ENCODE peak calls at places on chromosomes 11 and 22, in nine cellular contexts. I is bronchial epithelial cell, A is Panc1, N is tibial artery, E is keratinocyte, T is Caco-2, M is AG10803, C is PC-3, D is OCI-LY7. X is an unnamed sample.

GRCh38 chr22:40410272-40410671 is 39.9 kb downstream of the SGSM3 start:
- DNase-seq in D (no peak), N (no peak), A (no peak), T (no peak), E (peak; percentile 54), C (peak; percentile 65), M (no peak), I (peak; percentile 36), X (no peak)

GRCh38 chr11:46242961-46243795 is 34.3 kb upstream of the CREB3L1 start:
- DNase-seq in I (peak; percentile 87), A (peak; percentile 82), D (peak; percentile 95), C (peak; percentile 91), M (peak; percentile 99), N (peak; percentile 94), T (peak; percentile 95), E (peak; percentile 87), X (peak; percentile 99)

GRCh38 chr11:76918941-76919386 is 58.2 kb downstream of the ACER3 start:
- DNase-seq in N (no peak), E (no peak), M (peak; percentile 72), D (peak; percentile 68), I (peak; percentile 65), A (peak; percentile 61), C (peak; percentile 82), T (no peak), X (peak; percentile 83)

GRCh38 chr11:59510917-59511589 is at the start of gene OR4D9:
- DNase-seq in D (no peak), C (no peak), T (no peak), N (no peak), E (no peak), M (no peak), I (no peak), A (no peak), X (no peak)

GRCh38 chr11:8318536-8318935 is 54.9 kb upstream of the LMO1 start:
- DNase-seq in D (peak; percentile 5), N (no peak), C (no peak), I (no peak), E (no peak), M (no peak), T (no peak), A (no peak), X (no peak)

GRCh38 chr22:27986937-27987336 is 67.9 kb upstream of the PITPNB start:
- DNase-seq in I (no peak), A (no peak), D (no peak), M (no peak), N (peak; percentile 7), C (no peak), T (no peak), E (no peak), X (no peak)

GRCh38 chr11:118340437-118340836 is 2.1 kb downstream of the CD3D start:
- DNase-seq in C (no peak), N (no peak), M (no peak), I (no peak), T (no peak), D (no peak), E (no peak), A (no peak), X (no peak)

GRCh38 chr11:67614730-67615454 is 8.2 kb downstream of the NDUFV1 start:
- DNase-seq in M (no peak), N (no peak), I (no peak), T (no peak), A (no peak), D (no peak), C (no peak), E (no peak), X (no peak)

GRCh38 chr22:20324139-20324516 is 4.3 kb upstream of the DGCR6L start:
- DNase-seq in I (no peak), M (no peak), D (no peak), E (no peak), T (no peak), N (no peak), C (peak; percentile 11), A (no peak), X (no peak)

GRCh38 chr11:133945087-133945974 is 11.4 kb downstream of the IGSF9B start:
- DNase-seq in I (peak; percentile 7), D (no peak), N (no peak), E (no peak), M (peak; percentile 36), T (no peak), C (peak; percentile 28), A (no peak), X (peak; percentile 26)

GRCh38 chr22:41094036-41094435 is 1.6 kb downstream of the EP300 start:
- DNase-seq in D (peak; percentile 63), N (no peak), M (peak; percentile 24), I (peak; percentile 32), E (no peak), T (no peak), C (peak; percentile 31), A (no peak), X (peak; percentile 15)

GRCh38 chr11:84958295-84958694 is 668.8 kb downstream of the DLG2 start:
- DNase-seq in C (peak; percentile 9), A (no peak), N (no peak), T (no peak), I (no peak), E (no peak), D (no peak), M (no peak), X (no peak)

GRCh38 chr11:84969103-84969502 is 658.0 kb downstream of the DLG2 start:
- DNase-seq in I (no peak), M (peak; percentile 61), D (no peak), T (no peak), C (no peak), E (no peak), A (no peak), N (peak; percentile 22), X (no peak)

GRCh38 chr11:84965484-84965883 is 661.7 kb downstream of the DLG2 start:
- DNase-seq in D (no peak), T (no peak), N (no peak), A (no peak), C (no peak), M (no peak), E (no peak), I (no peak), X (no peak)

GRCh38 chr11:84962018-84962417 is 665.1 kb downstream of the DLG2 start:
- DNase-seq in C (no peak), T (no peak), E (no peak), N (no peak), M (no peak), I (no peak), D (no peak), A (no peak), X (no peak)

DNA sequence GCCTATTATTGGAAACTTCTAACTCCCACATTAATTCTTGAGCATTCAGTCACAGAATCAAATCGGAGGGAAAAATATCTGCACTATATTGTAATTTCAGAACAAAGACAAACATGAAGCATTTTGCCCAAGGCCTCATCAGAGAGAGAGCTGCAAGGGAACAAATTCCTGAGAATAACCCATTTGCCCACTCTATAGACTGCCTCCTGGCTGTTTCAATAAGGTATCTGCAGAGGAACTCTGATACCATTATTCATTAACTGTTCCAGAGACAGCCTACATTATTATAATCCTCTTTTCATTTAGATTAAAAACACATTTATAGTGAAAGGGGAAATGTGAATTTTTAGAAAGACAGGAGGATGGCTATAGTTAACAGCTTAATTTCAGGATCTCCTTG is 663.9 kb downstream of the DLG2 start:
- DNase-seq in N (no peak), D (no peak), A (no peak), E (no peak), T (no peak), M (no peak), I (no peak), C (no peak), X (no peak)
- TF ChIP-seq CTCF in N (no peak), D (no peak), A (no peak), E (no peak), T (no peak), M (no peak), I (no peak), C (no peak), X (no peak)

GRCh38 chr11:2136952-2137201 is 2.3 kb downstream of the IGF2 start:
- DNase-seq in C (no peak), I (no peak), T (no peak), A (no peak), N (no peak), D (no peak), M (no peak), E (no peak), X (no peak)
- H3K4me3 ChIP-seq in C (no peak overlapping the region), I (no peak overlapping the region), T (peak overlapping the region; percentile 78), A (no peak overlapping the region), N (peak overlapping the region; percentile 41), D (no peak overlapping the region), M (no peak overlapping the region), E (no peak overlapping the region), X (no peak overlapping the region)

DNA sequence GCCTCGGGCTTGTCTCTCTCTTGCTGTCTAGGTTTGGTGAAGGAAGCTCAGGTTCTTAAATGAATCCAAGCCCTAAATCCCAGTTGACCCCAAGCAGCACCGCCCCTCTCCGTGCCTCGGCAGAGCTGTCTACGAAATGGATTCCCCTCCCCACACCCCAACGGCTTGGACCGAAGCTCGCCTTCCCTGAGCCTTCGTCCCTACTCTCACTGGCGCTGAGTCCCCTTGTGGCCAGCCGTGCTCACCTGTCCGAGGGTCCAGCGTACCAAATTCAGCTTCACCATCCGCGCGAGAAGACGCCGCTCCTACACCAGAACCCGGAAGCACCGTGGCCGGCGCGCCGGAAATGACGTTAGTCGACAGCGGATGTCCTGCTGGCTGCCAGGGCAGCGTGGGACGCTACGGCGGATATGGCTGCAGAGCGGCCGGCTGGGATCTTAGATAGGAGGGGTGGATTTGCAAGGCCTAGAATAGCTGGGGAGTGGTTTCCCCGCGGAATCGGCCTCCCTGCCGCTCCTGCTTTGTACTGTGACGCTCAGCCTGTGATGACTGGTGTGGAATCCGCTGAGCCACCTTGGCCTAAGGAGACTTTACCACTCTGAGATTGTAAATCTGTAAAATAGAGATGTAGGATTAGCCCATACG is at the start of gene TFIP11:
- DNase-seq in D (peak; percentile 91), E (peak; percentile 26), I (peak; percentile 82), M (peak; percentile 86), N (peak; percentile 94), T (peak; percentile 93), C (peak; percentile 91), A (peak; percentile 27), X (peak; percentile 86)
- TF ChIP-seq CTCF in D (no peak), E (no peak), I (no peak), M (no peak), N (no peak), T (peak; percentile 43), C (no peak), A (no peak), X (no peak)

GRCh38 chr22:24592846-24593809 is at the start of gene LRRC75B:
- DNase-seq in T (peak; percentile 92), E (no peak), N (peak; percentile 89), D (no peak), M (peak; percentile 87), A (no peak), C (peak; percentile 64), I (peak; percentile 59), X (peak; percentile 94)

GRCh38 chr22:24594569-24595120 is 1.8 kb upstream of the LRRC75B start:
- DNase-seq in N (no peak), M (no peak), E (no peak), A (no peak), C (no peak), T (no peak), D (no peak), I (no peak), X (no peak)

GRCh38 chr22:24592144-24592845 is 578 bp downstream of the LRRC75B start:
- DNase-seq in C (no peak), M (peak; percentile 30), D (no peak), T (no peak), N (peak; percentile 44), I (no peak), E (no peak), A (no peak), X (peak; percentile 53)

GRCh38 chr22:24595228-24595627 is 2.4 kb upstream of the LRRC75B start:
- DNase-seq in I (no peak), T (no peak), M (no peak), A (no peak), D (no peak), N (no peak), C (no peak), E (no peak), X (no peak)

GRCh38 chr22:24593810-24594568 is 1.1 kb upstream of the LRRC75B start:
- DNase-seq in A (no peak), N (no peak), D (no peak), E (no peak), I (no peak), T (no peak), C (no peak), M (no peak), X (no peak)
- H3K4me3 ChIP-seq in A (no peak overlapping the region), N (no peak overlapping the region), D (no peak overlapping the region), E (no peak overlapping the region), I (no peak overlapping the region), T (no peak overlapping the region), C (no peak overlapping the region), M (no peak overlapping the region), X (no peak overlapping the region)